ENCODE peak calls at places on chromosomes 2 and 18, in seven cellular contexts. A is stomach, T is breast epithelium, P is suprapubic skin, R is IMR-90, U is esophagus squamous epithelium, H is HCT116. W is an unnamed sample.

GRCh38 chr2:105249181-105249580 is 7.6 kb downstream of the GPR45 start:
- DNase-seq in A (no peak), P (no peak), H (no peak), U (no peak), R (no peak), T (no peak), W (no peak)

GRCh38 chr2:190717306-190717705 is 68.4 kb downstream of the NAB1 start:
- DNase-seq in A (no peak), U (no peak), T (no peak), H (no peak), P (no peak), R (peak), W (no peak)

GRCh38 chr18:12236934-12237832 is 17.0 kb upstream of the CIDEA start:
- DNase-seq in T (peak), H (peak), A (peak), P (peak), U (no peak), R (peak), W (peak)

GRCh38 chr2:235773188-235773928 is 279.5 kb downstream of the AGAP1 start:
- DNase-seq in T (no peak), U (no peak), A (no peak), R (no peak), H (no peak), P (no peak), W (no peak)

GRCh38 chr2:9811679-9812511 is 31.4 kb upstream of the TAF1B start:
- DNase-seq in H (no peak), T (no peak), P (no peak), R (no peak), U (no peak), A (peak), W (no peak)

GRCh38 chr2:120442541-120442922 is 96.6 kb downstream of the INHBB start:
- DNase-seq in P (peak), R (no peak), U (no peak), H (no peak), A (no peak), T (no peak), W (no peak)

GRCh38 chr2:85741811-85742507 is 11.8 kb upstream of the ATOH8 start:
- DNase-seq in T (peak), P (peak), H (no peak), A (peak), U (no peak), R (peak), W (peak)

GRCh38 chr18:79952457-79952995 is 1.1 kb upstream of the SLC66A2 start:
- DNase-seq in A (peak), P (no peak), H (no peak), T (no peak), R (no peak), U (no peak), W (no peak)

GRCh38 chr18:50133526-50133925 is 61.4 kb downstream of the MYO5B start:
- DNase-seq in R (no peak), A (no peak), T (no peak), H (no peak), P (no peak), U (no peak), W (no peak)

GRCh38 chr2:120823551-120823950 is 87.9 kb downstream of the GLI2 start:
- DNase-seq in T (no peak), R (no peak), H (no peak), P (no peak), U (no peak), A (no peak), W (no peak)

GRCh38 chr2:127559454-127559853 is 24.0 kb downstream of the MYO7B start:
- DNase-seq in H (no peak), R (no peak), T (no peak), A (peak), U (no peak), P (peak), W (no peak)

GRCh38 chr2:231347081-231347480 is 48.4 kb upstream of the B3GNT7 start:
- DNase-seq in U (no peak), A (peak), P (no peak), H (no peak), R (no peak), T (no peak), W (no peak)

GRCh38 chr18:48074929-48075706 is 144.7 kb upstream of the SMAD2 start:
- DNase-seq in P (no peak), R (no peak), T (no peak), A (no peak), U (no peak), H (no peak), W (no peak)

GRCh38 chr2:216508229-216508628 is 9.6 kb downstream of the RPL37A start:
- DNase-seq in R (no peak), P (no peak), T (no peak), U (no peak), H (no peak), A (no peak), W (no peak)
- TF ChIP-seq POLR2A in R (no peak), P (no peak), T (no peak), U (no peak), H (no peak), A (no peak), W (no peak)

DNA sequence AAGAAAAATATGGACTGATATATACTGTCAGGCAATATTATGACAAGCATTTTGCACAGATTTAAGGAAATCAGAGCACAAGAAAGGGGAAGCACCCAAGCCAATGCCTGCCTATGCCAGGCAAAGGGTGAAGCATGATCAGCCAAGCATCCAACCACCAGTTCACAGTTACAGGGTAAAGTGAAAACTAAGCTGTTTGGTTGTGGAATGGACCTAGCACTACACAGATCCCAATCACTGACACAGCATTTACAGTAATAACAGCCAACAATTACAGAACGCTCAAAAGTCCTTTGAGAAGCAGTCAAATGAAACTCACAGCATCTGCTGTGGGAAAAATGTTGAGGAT is 90.3 kb downstream of the SP3 start:
- DNase-seq in P (no peak), R (no peak), U (no peak), H (no peak), T (no peak), A (no peak), W (peak)
- H3K4me3 ChIP-seq in P (no peak), R (no peak), U (no peak), H (no peak), T (no peak), A (no peak), W (no peak)

GRCh38 chr2:61144697-61145268 is 17.2 kb upstream of the C2orf74 start:
- DNase-seq in A (peak), U (peak), R (peak), H (no peak), P (peak), T (peak), W (peak)
- TF ChIP-seq POLR2A in A (no peak), U (peak), R (peak), H (no peak), P (no peak), T (peak), W (peak)

GRCh38 chr2:54455584-54456525 is at the start of gene SPTBN1:
- DNase-seq in H (peak), U (no peak), P (peak), A (peak), R (peak), T (peak), W (peak)

GRCh38 chr2:54461251-54461650 is 5.1 kb downstream of the SPTBN1 start:
- DNase-seq in T (no peak), U (no peak), A (no peak), R (no peak), P (no peak), H (no peak), W (no peak)

GRCh38 chr2:54456526-54457325 is 599 bp downstream of the SPTBN1 start:
- DNase-seq in P (peak), T (no peak), R (peak), A (no peak), H (no peak), U (no peak), W (peak)

GRCh38 chr2:54457326-54458023 is 1.3 kb downstream of the SPTBN1 start:
- DNase-seq in A (peak), R (no peak), T (no peak), H (no peak), P (no peak), U (no peak), W (peak)

GRCh38 chr2:54459037-54459441 is 2.9 kb downstream of the SPTBN1 start:
- DNase-seq in A (no peak), P (no peak), U (no peak), R (peak), T (no peak), H (no peak), W (no peak)
- H3K4me3 ChIP-seq in A (peak), P (peak), U (peak), R (no peak), T (peak), H (no peak), W (no peak)

GRCh38 chr2:28450901-28451565 is 44.8 kb upstream of the PLB1 start:
- DNase-seq in A (no peak), H (no peak), T (no peak), R (no peak), U (no peak), P (no peak), W (no peak)

GRCh38 chr2:28453396-28453795 is 42.5 kb upstream of the PLB1 start:
- DNase-seq in P (no peak), U (no peak), R (no peak), A (no peak), T (no peak), H (no peak), W (no peak)

GRCh38 chr2:28451793-28452533 is 43.9 kb upstream of the PLB1 start:
- DNase-seq in H (no peak), A (no peak), P (no peak), U (no peak), T (no peak), R (no peak), W (no peak)

GRCh38 chr2:28454016-28454930 is 41.6 kb upstream of the PLB1 start:
- DNase-seq in U (no peak), T (peak), H (no peak), A (no peak), R (peak), P (no peak), W (peak)

DNA sequence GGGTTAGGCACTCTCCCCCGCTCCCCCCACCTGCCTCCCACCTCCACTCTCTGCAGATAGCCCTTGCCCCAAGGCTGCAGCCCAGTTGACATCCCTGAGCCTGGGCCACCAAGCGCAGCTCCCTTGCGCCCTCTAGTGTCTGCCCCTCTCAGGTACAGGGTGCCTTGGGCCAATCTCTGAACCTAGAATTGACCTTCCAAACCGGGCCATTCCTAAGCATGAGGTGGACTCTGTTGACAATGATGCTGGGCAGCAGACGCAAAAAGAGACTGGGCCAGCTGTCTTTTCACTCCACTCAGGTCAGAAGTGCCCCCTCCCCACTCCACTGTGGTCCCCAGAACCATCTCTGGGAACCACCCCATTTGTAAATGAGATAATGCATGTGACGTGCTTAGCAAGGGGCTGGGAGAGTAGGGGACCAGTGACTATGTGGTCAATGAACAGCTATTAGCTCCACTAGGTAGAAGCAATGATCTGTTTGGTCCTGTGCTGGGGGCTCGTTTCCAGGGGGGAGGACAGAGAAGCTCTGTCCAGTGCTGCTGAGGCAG is 43.3 kb upstream of the PLB1 start:
- DNase-seq in P (peak), U (no peak), H (peak), R (peak), T (no peak), A (peak), W (peak)
- TF ChIP-seq POLR2A in P (no peak), U (no peak), H (no peak), R (no peak), T (no peak), A (no peak), W (no peak)

GRCh38 chr2:191839918-191840804 is 6.7 kb downstream of the CAVIN2 start:
- DNase-seq in A (no peak), P (no peak), H (no peak), U (no peak), T (no peak), R (no peak), W (no peak)
- H3K4me3 ChIP-seq in A (no peak), P (no peak), H (no peak), U (no peak), T (no peak), R (no peak), W (no peak)

GRCh38 chr18:10949655-10950054 is 199.7 kb downstream of the PIEZO2 start:
- DNase-seq in P (no peak), H (no peak), R (peak), T (no peak), U (no peak), A (no peak), W (no peak)
- TF ChIP-seq POLR2A in P (no peak), H (no peak), R (no peak), T (no peak), U (no peak), A (no peak), W (no peak)

GRCh38 chr2:37425408-37425807 is 81.0 kb downstream of the QPCT start:
- DNase-seq in P (no peak), T (no peak), R (no peak), H (no peak), A (no peak), U (no peak), W (no peak)

GRCh38 chr2:37421686-37422085 is 77.3 kb downstream of the QPCT start:
- DNase-seq in U (no peak), T (no peak), H (no peak), R (no peak), P (no peak), A (no peak), W (no peak)

DNA sequence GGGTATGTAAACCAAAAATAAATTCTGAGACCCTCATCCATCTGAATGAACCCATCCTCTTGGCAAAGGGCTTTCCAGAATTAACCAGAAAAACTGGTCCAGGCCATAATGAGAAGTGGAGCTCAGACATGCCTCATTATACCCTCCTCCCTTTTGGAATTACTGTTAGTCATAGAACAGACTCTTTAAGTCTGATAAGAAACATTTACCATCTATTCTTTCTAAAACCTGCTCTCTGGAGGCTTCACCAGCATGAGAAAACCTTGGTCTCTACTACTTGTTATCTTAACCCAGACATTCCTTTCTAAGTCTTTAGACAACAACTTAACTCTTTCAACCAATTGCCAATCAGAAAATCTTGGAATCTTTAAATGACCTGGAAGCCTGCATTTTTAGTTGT is 82.8 kb downstream of the QPCT start:
- DNase-seq in U (no peak), T (no peak), R (no peak), P (no peak), A (no peak), H (no peak), W (no peak)
- H3K4me3 ChIP-seq in U (no peak), T (no peak), R (no peak), P (no peak), A (no peak), H (no peak), W (no peak)